ENCODE peak calls at places on chromosomes 12 and 14, in ten cellular contexts. E is ovary, T is transverse colon, K is body of pancreas, Z is stomach, O is testis, M is A549, Q is K562, C is IMR-90, L is upper lobe of left lung. X is an unnamed sample.

GRCh38 chr12:71162832-71163711 is 5.3 kb upstream of the TSPAN8 start:
- DNase-seq in L (no peak), M (peak; percentile 11), K (no peak), C (no peak), E (no peak), Q (no peak), O (no peak), T (no peak), Z (peak; percentile 60), X (peak; percentile 64)

GRCh38 chr12:62301799-62302133 is 41.6 kb downstream of the USP15 start:
- DNase-seq in L (no peak), M (no peak), O (no peak), Z (no peak), T (no peak), K (no peak), C (no peak), E (no peak), Q (no peak), X (no peak)

GRCh38 chr12:114895822-114896221 is 211.8 kb upstream of the TBX3 start:
- DNase-seq in Z (no peak), E (no peak), T (no peak), C (peak; percentile 42), L (no peak), O (no peak), M (no peak), Q (no peak), K (no peak), X (no peak)

GRCh38 chr12:124605869-124606774 is 38.7 kb upstream of the NCOR2 start:
- DNase-seq in O (no peak), E (no peak), C (no peak), Q (peak; percentile 67), M (no peak), T (no peak), Z (no peak), K (no peak), L (no peak), X (no peak)

GRCh38 chr12:93784339-93785086 is 107.3 kb downstream of the CRADD start:
- DNase-seq in C (peak; percentile 76), E (peak; percentile 25), Z (no peak), M (peak; percentile 67), K (peak; percentile 25), T (peak; percentile 48), O (peak; percentile 70), L (peak; percentile 45), Q (no peak), X (peak; percentile 90)

GRCh38 chr14:57487771-57488170 is 5.9 kb downstream of the CCDC198 start:
- DNase-seq in O (no peak), M (no peak), Z (no peak), T (no peak), L (no peak), C (peak; percentile 2), E (no peak), Q (no peak), K (no peak), X (no peak)

GRCh38 chr12:62625238-62625637 is 158.6 kb downstream of the MON2 start:
- DNase-seq in M (no peak), L (peak; percentile 26), K (no peak), C (peak; percentile 13), Q (no peak), O (no peak), E (no peak), Z (peak; percentile 40), T (no peak), X (no peak)

GRCh38 chr14:25009891-25010290 is 40.1 kb downstream of the STXBP6 start:
- DNase-seq in O (no peak), T (no peak), Q (no peak), L (no peak), C (peak; percentile 39), Z (no peak), K (no peak), M (peak; percentile 58), E (no peak), X (no peak)

GRCh38 chr12:3049596-3050314 is 27.4 kb upstream of the TSPAN9 start:
- DNase-seq in O (no peak), L (no peak), T (no peak), C (no peak), M (no peak), E (no peak), Q (peak; percentile 2), Z (no peak), K (no peak), X (no peak)

GRCh38 chr12:50614167-50614762 is 109.5 kb downstream of the DIP2B start:
- DNase-seq in O (no peak), L (no peak), E (no peak), T (no peak), K (no peak), Q (peak; percentile 29), M (no peak), Z (no peak), C (peak; percentile 78), X (no peak)

GRCh38 chr12:53399896-53400295 is 19.9 kb downstream of the SP1 start:
- DNase-seq in L (no peak), O (no peak), M (no peak), E (no peak), Z (no peak), Q (no peak), C (no peak), K (peak; percentile 3), T (no peak), X (no peak)

GRCh38 chr14:69619007-69619406 is 7.6 kb downstream of the SUSD6 start:
- DNase-seq in K (no peak), L (no peak), Q (no peak), C (no peak), T (no peak), E (no peak), O (no peak), M (no peak), Z (no peak), X (no peak)
- H3K4me1 ChIP-seq in K (peaks cover 91% of the 10 kb centered on the region), L (peaks cover 98% of the 10 kb centered on the region), Q (peaks cover 77% of the 10 kb centered on the region), C (peaks cover 23% of the 10 kb centered on the region), T (peaks cover 66% of the 10 kb centered on the region), E (peaks cover 28% of the 10 kb centered on the region), O (peaks cover 34% of the 10 kb centered on the region), M (peaks cover 3% of the 10 kb centered on the region), Z (peaks cover 97% of the 10 kb centered on the region), X (peaks cover 7% of the 10 kb centered on the region)

GRCh38 chr14:64218344-64219240 is 75.6 kb downstream of the ESR2 start:
- DNase-seq in C (no peak), M (no peak), Z (peak; percentile 78), T (no peak), E (peak; percentile 42), K (peak; percentile 70), L (peak; percentile 75), O (peak; percentile 66), Q (no peak), X (no peak)

GRCh38 chr14:64217747-64218146 is 76.4 kb downstream of the ESR2 start:
- DNase-seq in Q (no peak), M (no peak), C (no peak), E (no peak), L (no peak), Z (no peak), O (no peak), T (no peak), K (no peak), X (no peak)

GRCh38 chr14:64221604-64222003 is 72.6 kb downstream of the ESR2 start:
- DNase-seq in L (peak; percentile 40), Q (no peak), Z (peak; percentile 77), C (no peak), K (no peak), E (no peak), M (no peak), O (no peak), T (no peak), X (peak; percentile 61)

GRCh38 chr14:64220056-64220455 is 74.1 kb downstream of the ESR2 start:
- DNase-seq in L (no peak), T (no peak), C (no peak), K (no peak), Q (no peak), O (no peak), Z (no peak), E (peak; percentile 31), M (no peak), X (no peak)

DNA sequence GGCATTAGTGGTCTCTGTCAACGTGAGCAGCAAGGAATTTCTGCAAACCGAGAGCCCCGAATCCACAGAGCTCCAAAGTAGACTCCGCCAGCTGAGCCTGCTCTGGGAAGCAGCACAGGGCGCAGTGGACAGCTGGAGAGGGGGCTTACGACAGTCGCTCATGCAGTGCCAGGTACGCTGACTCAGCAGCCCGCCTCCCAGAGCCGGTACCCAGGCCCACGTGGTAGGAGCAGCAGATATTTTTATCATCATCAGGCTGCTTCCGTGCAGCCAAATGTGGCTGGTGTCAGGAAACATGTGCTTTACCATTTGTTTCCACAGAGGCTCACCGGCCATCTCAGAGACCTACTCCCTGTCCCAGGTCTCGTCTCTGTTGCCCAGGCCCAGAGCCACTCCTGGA is 73.7 kb downstream of the ESR2 start:
- DNase-seq in O (peak; percentile 76), Z (no peak), T (no peak), K (no peak), Q (no peak), C (no peak), L (no peak), E (peak; percentile 79), M (no peak), X (no peak)
- TF ChIP-seq POLR2A in O (no peak), Z (no peak), T (no peak), K (no peak), Q (no peak), C (no peak), L (no peak), E (no peak), M (no peak), X (no peak)

GRCh38 chr14:102182190-102182589 is 42.5 kb downstream of the WDR20 start:
- DNase-seq in K (no peak), L (no peak), O (no peak), E (no peak), T (no peak), Z (no peak), M (no peak), C (peak; percentile 62), Q (no peak), X (no peak)
- H3K4me1 ChIP-seq in K (peaks cover 31% of the 10 kb centered on the region), L (peaks cover 19% of the 10 kb centered on the region), O (peaks cover 15% of the 10 kb centered on the region), E (peaks cover 9% of the 10 kb centered on the region), T (peaks cover 14% of the 10 kb centered on the region), Z (peaks cover 62% of the 10 kb centered on the region), M (peaks cover 57% of the 10 kb centered on the region), C (peaks cover 2% of the 10 kb centered on the region), Q (peaks cover 18% of the 10 kb centered on the region), X (no peaks in the 10 kb centered on the region)

GRCh38 chr14:63276492-63277342 is 42.0 kb downstream of the GPHB5 start:
- DNase-seq in K (no peak), Q (peak; percentile 38), T (no peak), L (no peak), M (peak; percentile 43), E (no peak), C (peak; percentile 64), O (no peak), Z (no peak), X (peak; percentile 7)

GRCh38 chr14:63276016-63276415 is 42.7 kb downstream of the GPHB5 start:
- DNase-seq in O (no peak), Z (no peak), T (no peak), L (no peak), E (no peak), Q (no peak), K (no peak), C (no peak), M (no peak), X (no peak)

GRCh38 chr14:63273091-63273490 is 45.6 kb downstream of the GPHB5 start:
- DNase-seq in Q (no peak), T (no peak), E (no peak), K (no peak), O (no peak), C (peak; percentile 12), L (no peak), M (no peak), Z (no peak), X (no peak)

GRCh38 chr14:63275611-63276010 is 43.1 kb downstream of the GPHB5 start:
- DNase-seq in M (no peak), T (no peak), L (no peak), O (no peak), C (no peak), Z (no peak), Q (no peak), K (no peak), E (no peak), X (no peak)

GRCh38 chr14:63273717-63274673 is 44.7 kb downstream of the GPHB5 start:
- DNase-seq in Q (no peak), Z (no peak), L (no peak), O (peak; percentile 43), K (no peak), M (no peak), T (no peak), C (no peak), E (peak; percentile 24), X (no peak)
- TF ChIP-seq POLR2A in Q (no peak), Z (no peak), L (no peak), O (no peak), K (no peak), M (no peak), T (no peak), C (no peak), E (no peak), X (no peak)

X was measured in prostate gland.